ENCODE peak calls at places on chromosomes 12 and 14, in ten cellular contexts. W is WTC11; R is PC-9; B is left ventricle myocardium inferior; D is A549; C is cardiac fibroblast; Z is HL-60; N is psoas muscle; Y is MCF 10A; I is CD8-positive, alpha-beta T cell. A is an unnamed sample.

GRCh38 chr12:71061451-71061850 is 96.3 kb downstream of the TSPAN8 start:
- DNase-seq in R (no peak), D (no peak), B (no peak), Y (no peak), N (no peak), Z (no peak), I (no peak), C (no peak), W (no peak), A (no peak)

GRCh38 chr12:47249719-47250506 is 170.2 kb upstream of the AMIGO2 start:
- DNase-seq in B (no peak), R (peak; percentile 45), Y (peak; percentile 61), I (no peak), N (no peak), W (no peak), C (no peak), D (no peak), Z (no peak), A (peak; percentile 5)

GRCh38 chr12:130286041-130286440 is 51.6 kb upstream of the PIWIL1 start:
- DNase-seq in W (no peak), B (no peak), C (no peak), I (no peak), D (no peak), Z (no peak), N (no peak), Y (no peak), R (no peak), A (peak; percentile 20)

GRCh38 chr12:55636116-55636655 is 506 bp upstream of the OR10P1 start:
- DNase-seq in B (no peak), Z (no peak), N (no peak), R (no peak), I (no peak), Y (no peak), W (no peak), D (no peak), C (no peak), A (no peak)

GRCh38 chr12:15550778-15551177 is 228.5 kb downstream of the PTPRO start:
- DNase-seq in R (no peak), N (no peak), W (no peak), D (no peak), Z (no peak), Y (no peak), B (no peak), C (no peak), I (no peak), A (no peak)

GRCh38 chr12:86254399-86255107 is 1.6 kb downstream of the MGAT4C start:
- DNase-seq in N (no peak), R (no peak), B (no peak), Z (no peak), I (no peak), W (no peak), D (no peak), Y (no peak), C (no peak), A (no peak)

GRCh38 chr12:124720019-124720686 is 143.5 kb downstream of the SCARB1 start:
- DNase-seq in B (no peak), I (no peak), N (no peak), C (peak; percentile 76), D (peak; percentile 41), R (peak; percentile 61), Z (no peak), Y (peak; percentile 60), W (no peak), A (no peak)

GRCh38 chr12:26658991-26659390 is 174.0 kb downstream of the ITPR2 start:
- DNase-seq in I (no peak), B (no peak), D (no peak), C (peak; percentile 85), N (no peak), W (no peak), Z (no peak), R (no peak), Y (peak; percentile 71), A (no peak)

GRCh38 chr14:39396448-39396847 is 35.8 kb downstream of the FBXO33 start:
- DNase-seq in R (no peak), B (no peak), C (peak; percentile 66), Z (no peak), D (no peak), N (no peak), I (no peak), Y (peak; percentile 42), W (no peak), A (no peak)

GRCh38 chr12:117830471-117830870 is 138.3 kb downstream of the KSR2 start:
- DNase-seq in N (no peak), D (no peak), C (no peak), I (no peak), W (no peak), R (no peak), Z (no peak), Y (no peak), B (no peak), A (no peak)

GRCh38 chr12:122079038-122079531 is 529 bp downstream of the MLXIP start:
- DNase-seq in B (no peak), D (no peak), Z (no peak), C (no peak), Y (peak; percentile 48), W (no peak), I (no peak), N (peak; percentile 48), R (no peak), A (peak; percentile 27)

GRCh38 chr14:81384900-81385299 is 15.2 kb downstream of the STON2 start:
- DNase-seq in N (no peak), I (no peak), Y (peak; percentile 66), Z (no peak), C (no peak), D (no peak), W (no peak), B (no peak), R (peak; percentile 5), A (no peak)

GRCh38 chr12:63787306-63787705 is 7.6 kb downstream of the RXYLT1 start:
- DNase-seq in W (no peak), R (no peak), Z (no peak), D (no peak), Y (no peak), C (peak; percentile 50), N (no peak), B (no peak), I (no peak), A (no peak)

GRCh38 chr12:16844875-16845274 is 238.9 kb upstream of the LMO3 start:
- DNase-seq in D (no peak), W (peak; percentile 29), N (no peak), B (no peak), I (no peak), Z (no peak), C (no peak), Y (peak; percentile 5), R (no peak), A (no peak)

GRCh38 chr12:16670456-16671050 is 64.6 kb upstream of the LMO3 start:
- DNase-seq in D (no peak), Y (peak; percentile 33), B (no peak), R (no peak), I (no peak), N (no peak), W (no peak), C (peak; percentile 58), Z (no peak), A (no peak)

GRCh38 chr14:74569387-74569786 is 42.6 kb downstream of the LTBP2 start:
- DNase-seq in C (no peak), W (no peak), B (no peak), N (no peak), I (no peak), Z (no peak), D (no peak), Y (no peak), R (no peak), A (no peak)

GRCh38 chr14:74568380-74568649 is 43.7 kb downstream of the LTBP2 start:
- DNase-seq in Y (no peak), I (no peak), Z (no peak), R (peak; percentile 51), D (no peak), N (no peak), B (no peak), C (no peak), W (no peak), A (no peak)

GRCh38 chr14:74569826-74570591 is 42.0 kb downstream of the LTBP2 start:
- DNase-seq in C (peak; percentile 38), Y (peak; percentile 97), I (no peak), B (no peak), Z (no peak), D (no peak), W (no peak), N (no peak), R (peak; percentile 93), A (no peak)

GRCh38 chr14:74567646-74568379 is 44.2 kb downstream of the LTBP2 start:
- DNase-seq in Z (no peak), Y (no peak), B (no peak), R (no peak), I (no peak), N (no peak), W (no peak), D (no peak), C (no peak), A (no peak)

GRCh38 chr14:74568896-74569295 is 43.1 kb downstream of the LTBP2 start:
- DNase-seq in R (no peak), N (no peak), W (no peak), I (no peak), C (peak; percentile 40), Z (no peak), Y (no peak), B (peak; percentile 55), D (no peak), A (no peak)
- TF ChIP-seq CTCF in R (no peak), N (no peak), W (no peak), I (no peak), C (no peak), Z (no peak), Y (no peak), B (no peak), D (no peak), A (no peak)

GRCh38 chr12:29073631-29074239 is 75.3 kb upstream of the FAR2 start:
- DNase-seq in N (no peak), C (peak; percentile 76), D (no peak), Y (peak; percentile 49), R (peak; percentile 15), Z (peak; percentile 21), W (no peak), B (no peak), I (no peak), A (peak; percentile 6)
- TF ChIP-seq CTCF in N (peak; percentile 51), C (peak; percentile 63), D (peak; percentile 58), Y (peak; percentile 62), R (peak; percentile 86), Z (peak; percentile 48), W (peak; percentile 71), B (peak; percentile 77), I (peak; percentile 84), A (peak; percentile 93)

DNA sequence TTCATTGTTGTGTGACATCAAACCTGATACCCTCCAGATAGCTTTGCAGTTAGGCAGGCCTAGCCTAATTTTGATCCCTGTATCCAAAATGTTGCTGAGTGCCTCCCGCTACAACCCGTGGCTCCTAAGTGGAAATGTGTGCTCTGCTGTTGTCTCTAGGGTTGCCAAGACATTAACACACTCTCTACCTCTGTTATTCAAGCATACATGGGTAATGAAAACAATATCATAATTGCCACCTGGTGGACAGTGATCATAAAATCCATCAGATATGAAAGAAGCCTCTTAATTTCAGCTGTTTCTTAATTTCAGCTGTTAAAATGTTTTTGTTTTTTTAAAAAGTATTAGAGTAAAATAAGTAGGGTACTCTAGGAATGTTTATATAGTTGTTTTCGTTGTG is 93.5 kb downstream of the PLEKHA5 start:
- DNase-seq in Z (no peak), B (no peak), I (no peak), C (no peak), Y (peak; percentile 47), N (no peak), D (peak; percentile 41), W (no peak), R (no peak), A (no peak)
- TF ChIP-seq CTCF in Z (no peak), B (peak; percentile 37), I (peak; percentile 6), C (no peak), Y (peak; percentile 31), N (no peak), D (peak; percentile 48), W (no peak), R (peak; percentile 45), A (peak; percentile 57)

GRCh38 chr14:77337880-77338279 is 17.0 kb downstream of the GSTZ1 start:
- DNase-seq in W (no peak), N (no peak), Y (no peak), C (no peak), Z (no peak), D (no peak), B (no peak), R (no peak), I (no peak), A (no peak)
- TF ChIP-seq CTCF in W (no peak), N (no peak), Y (no peak), C (no peak), Z (no peak), D (no peak), B (no peak), R (no peak), I (no peak), A (no peak)

A was measured in neural crest cell.